ENCODE peak calls at places on chromosomes 5 and 9, in seven cellular contexts. One of them, this sample, is unnamed.

GRCh38 chr5:37272564-37272963 is 23.4 kb upstream of the CPLANE1 start:
- DNase-seq in PC-3: peak; percentile 84
- DNase-seq in breast epithelium: no peak
- DNase-seq in psoas muscle: no peak
- DNase-seq in stomach: peak; percentile 59
- DNase-seq in heart right ventricle: no peak
- DNase-seq in gastrocnemius medialis: no peak
- DNase-seq in this sample: peak; percentile 88

GRCh38 chr5:126450388-126450787 is 27.2 kb downstream of the GRAMD2B start:
- DNase-seq in breast epithelium: no peak
- DNase-seq in PC-3: no peak
- DNase-seq in psoas muscle: no peak
- DNase-seq in gastrocnemius medialis: no peak
- DNase-seq in heart right ventricle: no peak
- DNase-seq in stomach: no peak
- DNase-seq in this sample: no peak

GRCh38 chr5:98774192-98775046 is 956 bp downstream of the RGMB start:
- DNase-seq in stomach: peak; percentile 72
- DNase-seq in PC-3: peak; percentile 84
- DNase-seq in breast epithelium: peak; percentile 50
- DNase-seq in heart right ventricle: peak; percentile 55
- DNase-seq in psoas muscle: peak; percentile 71
- DNase-seq in gastrocnemius medialis: peak; percentile 71
- DNase-seq in this sample: peak; percentile 76

GRCh38 chr9:86794356-86795046 is 152.8 kb downstream of the GAS1 start:
- DNase-seq in heart right ventricle: no peak
- DNase-seq in gastrocnemius medialis: no peak
- DNase-seq in breast epithelium: no peak
- DNase-seq in psoas muscle: no peak
- DNase-seq in PC-3: no peak
- DNase-seq in stomach: no peak
- DNase-seq in this sample: no peak

GRCh38 chr5:107935641-107936040 is 264.9 kb upstream of the EFNA5 start:
- DNase-seq in psoas muscle: no peak
- DNase-seq in PC-3: no peak
- DNase-seq in stomach: no peak
- DNase-seq in gastrocnemius medialis: no peak
- DNase-seq in breast epithelium: no peak
- DNase-seq in heart right ventricle: no peak
- DNase-seq in this sample: no peak

GRCh38 chr9:87713278-87713989 is 12.5 kb upstream of the CTSL start:
- DNase-seq in psoas muscle: peak; percentile 92
- DNase-seq in stomach: peak; percentile 56
- DNase-seq in gastrocnemius medialis: peak; percentile 89
- DNase-seq in heart right ventricle: peak; percentile 83
- DNase-seq in PC-3: peak; percentile 92
- DNase-seq in breast epithelium: peak; percentile 52
- DNase-seq in this sample: peak; percentile 27

GRCh38 chr5:169299651-169300467 is 1.1 kb downstream of the SLIT3 start:
- DNase-seq in gastrocnemius medialis: no peak
- DNase-seq in breast epithelium: no peak
- DNase-seq in heart right ventricle: no peak
- DNase-seq in stomach: no peak
- DNase-seq in PC-3: no peak
- DNase-seq in psoas muscle: no peak
- DNase-seq in this sample: no peak

GRCh38 chr5:67827521-67827920 is 388.0 kb upstream of the PIK3R1 start:
- DNase-seq in psoas muscle: no peak
- DNase-seq in heart right ventricle: no peak
- DNase-seq in stomach: no peak
- DNase-seq in breast epithelium: no peak
- DNase-seq in gastrocnemius medialis: no peak
- DNase-seq in PC-3: no peak
- DNase-seq in this sample: no peak

GRCh38 chr9:34185778-34186551 is 7.1 kb downstream of the UBAP1 start:
- DNase-seq in breast epithelium: peak; percentile 53
- DNase-seq in heart right ventricle: peak; percentile 64
- DNase-seq in PC-3: peak; percentile 93
- DNase-seq in psoas muscle: no peak
- DNase-seq in gastrocnemius medialis: peak; percentile 46
- DNase-seq in stomach: peak; percentile 57
- DNase-seq in this sample: peak; percentile 36

GRCh38 chr9:137030528-137030927 is 1.4 kb downstream of the FUT7 start:
- DNase-seq in breast epithelium: no peak
- DNase-seq in psoas muscle: no peak
- DNase-seq in PC-3: no peak
- DNase-seq in heart right ventricle: no peak
- DNase-seq in stomach: peak; percentile 39
- DNase-seq in gastrocnemius medialis: no peak
- DNase-seq in this sample: no peak

GRCh38 chr5:139422307-139422893 is 16.9 kb downstream of the DNAJC18 start:
- DNase-seq in psoas muscle: no peak
- DNase-seq in breast epithelium: no peak
- DNase-seq in heart right ventricle: peak; percentile 61
- DNase-seq in stomach: no peak
- DNase-seq in PC-3: peak; percentile 76
- DNase-seq in gastrocnemius medialis: no peak
- DNase-seq in this sample: peak; percentile 59

GRCh38 chr5:53091304-53091703 is 18.3 kb downstream of the MOCS2 start:
- DNase-seq in PC-3: peak; percentile 72
- DNase-seq in psoas muscle: no peak
- DNase-seq in stomach: no peak
- DNase-seq in gastrocnemius medialis: no peak
- DNase-seq in breast epithelium: no peak
- DNase-seq in heart right ventricle: no peak
- DNase-seq in this sample: no peak
- TF ChIP-seq CTCF in PC-3: no peak
- TF ChIP-seq CTCF in psoas muscle: no peak
- TF ChIP-seq CTCF in stomach: no peak
- TF ChIP-seq CTCF in gastrocnemius medialis: no peak
- TF ChIP-seq CTCF in breast epithelium: no peak
- TF ChIP-seq CTCF in heart right ventricle: no peak
- TF ChIP-seq CTCF in this sample: no peak

GRCh38 chr5:141812512-141812911 is 65.7 kb downstream of the PCDH1 start:
- DNase-seq in PC-3: no peak
- DNase-seq in psoas muscle: no peak
- DNase-seq in heart right ventricle: no peak
- DNase-seq in gastrocnemius medialis: no peak
- DNase-seq in stomach: no peak
- DNase-seq in breast epithelium: no peak
- DNase-seq in this sample: no peak

GRCh38 chr5:141815796-141816180 is 62.4 kb downstream of the PCDH1 start:
- DNase-seq in PC-3: no peak
- DNase-seq in breast epithelium: no peak
- DNase-seq in gastrocnemius medialis: no peak
- DNase-seq in stomach: no peak
- DNase-seq in psoas muscle: no peak
- DNase-seq in heart right ventricle: no peak
- DNase-seq in this sample: no peak

GRCh38 chr5:141815051-141815795 is 63.0 kb downstream of the PCDH1 start:
- DNase-seq in gastrocnemius medialis: no peak
- DNase-seq in breast epithelium: no peak
- DNase-seq in heart right ventricle: no peak
- DNase-seq in PC-3: no peak
- DNase-seq in stomach: no peak
- DNase-seq in psoas muscle: no peak
- DNase-seq in this sample: no peak

GRCh38 chr5:141816598-141817399 is 61.4 kb downstream of the PCDH1 start:
- DNase-seq in breast epithelium: no peak
- DNase-seq in stomach: no peak
- DNase-seq in PC-3: no peak
- DNase-seq in psoas muscle: no peak
- DNase-seq in heart right ventricle: peak; percentile 74
- DNase-seq in gastrocnemius medialis: no peak
- DNase-seq in this sample: no peak

GRCh38 chr5:141814064-141814982 is 63.9 kb downstream of the PCDH1 start:
- DNase-seq in heart right ventricle: peak; percentile 55
- DNase-seq in psoas muscle: peak; percentile 34
- DNase-seq in stomach: peak; percentile 68
- DNase-seq in breast epithelium: no peak
- DNase-seq in PC-3: peak; percentile 64
- DNase-seq in gastrocnemius medialis: no peak
- DNase-seq in this sample: peak; percentile 87
- TF ChIP-seq CTCF in heart right ventricle: peak; percentile 41
- TF ChIP-seq CTCF in psoas muscle: peak; percentile 39
- TF ChIP-seq CTCF in stomach: peak; percentile 14
- TF ChIP-seq CTCF in breast epithelium: no peak
- TF ChIP-seq CTCF in PC-3: peak; percentile 71
- TF ChIP-seq CTCF in gastrocnemius medialis: peak; percentile 40
- TF ChIP-seq CTCF in this sample: peak; percentile 75

DNA sequence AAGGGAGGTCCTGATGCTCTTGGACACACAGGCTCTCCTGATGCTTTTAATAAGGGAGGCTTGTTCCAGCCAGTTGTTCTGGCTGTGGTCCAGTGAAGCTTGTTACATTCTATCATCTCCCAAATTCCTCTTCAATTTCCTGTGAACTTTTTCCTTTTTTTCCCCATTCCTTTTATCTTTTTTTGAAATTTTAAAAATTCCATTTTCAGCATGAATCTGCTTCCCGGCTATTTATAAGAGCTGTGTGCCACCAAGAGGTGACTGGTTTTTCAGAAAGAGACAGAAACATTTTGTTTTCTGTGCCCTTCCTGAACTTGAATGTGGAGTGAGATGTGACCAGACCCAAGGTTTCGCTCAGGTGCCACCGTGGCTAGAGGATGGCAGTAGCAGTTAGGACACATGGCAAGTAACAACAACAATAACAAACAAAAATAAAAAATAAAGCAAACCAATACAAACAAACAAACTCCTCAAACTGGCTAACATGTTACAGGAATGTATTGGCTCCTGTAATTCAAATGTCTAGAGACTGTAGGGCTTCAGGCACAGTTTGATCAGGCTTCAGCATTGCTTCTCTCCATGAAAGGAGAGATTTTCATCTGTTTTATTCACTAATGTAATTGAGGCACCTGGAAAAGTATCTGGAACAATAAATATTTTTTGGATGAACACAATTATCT is 121.1 kb downstream of the BOD1 start:
- DNase-seq in heart right ventricle: peak; percentile 23
- DNase-seq in PC-3: no peak
- DNase-seq in breast epithelium: peak; percentile 80
- DNase-seq in psoas muscle: no peak
- DNase-seq in stomach: no peak
- DNase-seq in gastrocnemius medialis: peak; percentile 43
- DNase-seq in this sample: no peak
- TF ChIP-seq CTCF in heart right ventricle: no peak
- TF ChIP-seq CTCF in PC-3: no peak
- TF ChIP-seq CTCF in breast epithelium: no peak
- TF ChIP-seq CTCF in psoas muscle: no peak
- TF ChIP-seq CTCF in stomach: no peak
- TF ChIP-seq CTCF in gastrocnemius medialis: no peak
- TF ChIP-seq CTCF in this sample: no peak

GRCh38 chr9:126688617-126689016 is 74.9 kb downstream of the LMX1B start:
- DNase-seq in breast epithelium: no peak
- DNase-seq in stomach: no peak
- DNase-seq in psoas muscle: no peak
- DNase-seq in heart right ventricle: no peak
- DNase-seq in gastrocnemius medialis: no peak
- DNase-seq in PC-3: no peak
- DNase-seq in this sample: no peak
- TF ChIP-seq CTCF in breast epithelium: no peak
- TF ChIP-seq CTCF in stomach: no peak
- TF ChIP-seq CTCF in psoas muscle: no peak
- TF ChIP-seq CTCF in heart right ventricle: no peak
- TF ChIP-seq CTCF in gastrocnemius medialis: no peak
- TF ChIP-seq CTCF in PC-3: no peak
- TF ChIP-seq CTCF in this sample: no peak

DNA sequence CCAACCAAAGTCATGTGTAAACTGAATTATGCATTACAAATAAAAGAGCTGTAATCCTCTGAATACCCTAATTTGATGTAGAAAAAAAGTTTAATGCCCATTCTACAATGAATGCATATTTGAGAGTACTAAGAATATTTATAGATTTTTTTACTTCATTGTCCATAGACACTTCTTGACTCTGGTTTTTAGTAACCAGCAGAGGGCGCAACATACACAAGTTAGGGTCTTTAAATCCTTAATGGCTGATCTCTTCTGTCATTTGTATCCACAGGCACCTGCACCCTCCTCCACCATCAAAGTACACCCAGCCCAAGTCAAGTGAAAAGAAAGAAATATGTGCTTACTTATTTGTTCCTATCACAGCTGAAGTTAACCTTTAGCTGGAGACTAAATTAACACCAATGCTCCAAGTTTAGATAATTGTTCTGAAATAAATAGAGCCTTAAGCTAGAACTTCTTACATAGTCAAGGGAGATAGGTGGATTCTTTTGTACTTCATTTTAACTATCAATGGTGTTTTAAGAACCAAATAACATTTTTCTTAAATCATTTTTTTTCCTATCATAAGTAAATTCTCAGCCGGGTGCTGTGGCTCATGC is 524.2 kb upstream of the DAB2 start:
- DNase-seq in gastrocnemius medialis: peak; percentile 14
- DNase-seq in psoas muscle: no peak
- DNase-seq in PC-3: peak; percentile 89
- DNase-seq in stomach: peak; percentile 63
- DNase-seq in heart right ventricle: peak; percentile 64
- DNase-seq in breast epithelium: no peak
- DNase-seq in this sample: peak; percentile 64
- TF ChIP-seq CTCF in gastrocnemius medialis: peak; percentile 58
- TF ChIP-seq CTCF in psoas muscle: peak; percentile 67
- TF ChIP-seq CTCF in PC-3: peak; percentile 93
- TF ChIP-seq CTCF in stomach: peak; percentile 39
- TF ChIP-seq CTCF in heart right ventricle: peak; percentile 59
- TF ChIP-seq CTCF in breast epithelium: peak; percentile 58
- TF ChIP-seq CTCF in this sample: peak; percentile 72

GRCh38 chr5:122498163-122498562 is 186.1 kb downstream of the SNCAIP start:
- DNase-seq in psoas muscle: no peak
- DNase-seq in heart right ventricle: no peak
- DNase-seq in breast epithelium: no peak
- DNase-seq in gastrocnemius medialis: no peak
- DNase-seq in PC-3: no peak
- DNase-seq in stomach: no peak
- DNase-seq in this sample: no peak
- TF ChIP-seq CTCF in psoas muscle: no peak
- TF ChIP-seq CTCF in heart right ventricle: no peak
- TF ChIP-seq CTCF in breast epithelium: no peak
- TF ChIP-seq CTCF in gastrocnemius medialis: no peak
- TF ChIP-seq CTCF in PC-3: peak; percentile 43
- TF ChIP-seq CTCF in stomach: no peak
- TF ChIP-seq CTCF in this sample: no peak

GRCh38 chr5:103041071-103041676 is 78.8 kb downstream of the GIN1 start:
- DNase-seq in gastrocnemius medialis: no peak
- DNase-seq in stomach: no peak
- DNase-seq in heart right ventricle: no peak
- DNase-seq in PC-3: peak; percentile 88
- DNase-seq in psoas muscle: no peak
- DNase-seq in breast epithelium: no peak
- DNase-seq in this sample: no peak
- TF ChIP-seq CTCF in gastrocnemius medialis: peak; percentile 71
- TF ChIP-seq CTCF in stomach: no peak
- TF ChIP-seq CTCF in heart right ventricle: peak; percentile 46
- TF ChIP-seq CTCF in PC-3: peak; percentile 82
- TF ChIP-seq CTCF in psoas muscle: peak; percentile 72
- TF ChIP-seq CTCF in breast epithelium: peak; percentile 57
- TF ChIP-seq CTCF in this sample: peak; percentile 48

GRCh38 chr9:97781902-97782301 is 71.1 kb upstream of the FOXE1 start:
- DNase-seq in breast epithelium: no peak
- DNase-seq in PC-3: no peak
- DNase-seq in heart right ventricle: no peak
- DNase-seq in gastrocnemius medialis: no peak
- DNase-seq in stomach: no peak
- DNase-seq in psoas muscle: no peak
- DNase-seq in this sample: no peak
- TF ChIP-seq CTCF in breast epithelium: no peak
- TF ChIP-seq CTCF in PC-3: no peak
- TF ChIP-seq CTCF in heart right ventricle: no peak
- TF ChIP-seq CTCF in gastrocnemius medialis: no peak
- TF ChIP-seq CTCF in stomach: no peak
- TF ChIP-seq CTCF in psoas muscle: no peak
- TF ChIP-seq CTCF in this sample: no peak